ENCODE peak calls at places on chromosomes 4 and X, in seven cellular contexts. R is tibial nerve; P is CD4-positive, alpha-beta memory T cell; Z is SJSA1; N is K562; T is fibroblast of lung; E is tibial artery. V is an unnamed sample.

GRCh38 chrX:8364369-8365141 is 100.1 kb upstream of the VCX3B start:
- DNase-seq in N (no peak), Z (peak; percentile 34), T (no peak), P (no peak), E (no peak), R (no peak), V (no peak)

GRCh38 chrX:132539611-132540010 is 50.8 kb upstream of the MBNL3 start:
- DNase-seq in R (no peak), P (no peak), Z (no peak), N (no peak), E (no peak), T (no peak), V (no peak)

GRCh38 chr4:123867910-123868587 is 471.5 kb downstream of the SPRY1 start:
- DNase-seq in Z (no peak), R (no peak), N (no peak), T (no peak), P (no peak), E (no peak), V (no peak)

GRCh38 chrX:133794151-133794550 is 191.2 kb downstream of the GPC3 start:
- DNase-seq in Z (no peak), R (no peak), T (no peak), E (no peak), P (no peak), N (no peak), V (no peak)

GRCh38 chr4:100208964-100209363 is 18.7 kb upstream of the DDIT4L start:
- DNase-seq in R (no peak), Z (peak; percentile 16), N (no peak), T (no peak), P (no peak), E (no peak), V (no peak)

GRCh38 chrX:17328837-17329236 is 46.2 kb upstream of the NHS start:
- DNase-seq in P (no peak), N (no peak), R (no peak), Z (no peak), E (no peak), T (no peak), V (no peak)

GRCh38 chrX:13652256-13653021 is 502 bp upstream of the TCEANC start:
- DNase-seq in E (no peak), T (peak; percentile 97), Z (peak; percentile 85), P (no peak), N (peak; percentile 15), R (no peak), V (no peak)

GRCh38 chr4:126687655-126688358 is 945.0 kb upstream of the INTU start:
- DNase-seq in E (no peak), P (no peak), T (peak; percentile 35), Z (no peak), N (no peak), R (no peak), V (no peak)

GRCh38 chr4:173498023-173498422 is 32.0 kb downstream of the HAND2 start:
- DNase-seq in Z (no peak), N (no peak), R (no peak), E (no peak), T (no peak), P (no peak), V (no peak)
- H3K27me3 ChIP-seq in Z (peaks cover 28% of the 10 kb centered on the region), N (no peaks in the 10 kb centered on the region), R (peaks cover 63% of the 10 kb centered on the region), E (peaks cover 35% of the 10 kb centered on the region), T (peaks cover 20% of the 10 kb centered on the region), P (peaks cover 5% of the 10 kb centered on the region), V (peaks cover 2% of the 10 kb centered on the region)

DNA sequence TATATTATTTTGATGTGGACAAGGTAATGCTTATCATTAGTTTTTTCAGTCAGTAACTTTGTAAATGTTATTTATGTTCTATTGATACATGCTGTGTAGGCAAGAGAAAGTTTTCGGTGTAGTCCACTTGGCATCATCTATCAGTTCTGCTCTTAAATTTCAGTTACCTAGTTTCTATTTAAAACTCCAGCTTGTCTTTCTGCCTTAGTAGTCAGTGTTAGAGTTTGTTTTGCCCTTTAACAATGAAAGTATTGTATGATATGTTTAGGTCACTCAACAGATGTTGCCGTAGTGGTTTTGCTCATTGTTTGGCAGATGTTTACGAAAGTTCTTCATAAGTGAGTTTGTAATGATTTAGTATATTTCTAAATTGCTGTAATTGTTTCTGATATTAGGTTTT is 34.9 kb upstream of the FHDC1 start:
- DNase-seq in N (no peak), E (no peak), R (no peak), T (peak; percentile 8), P (no peak), Z (no peak), V (no peak)
- H3K27me3 ChIP-seq in N (no peaks in the 10 kb centered on the region), E (no peaks in the 10 kb centered on the region), R (no peaks in the 10 kb centered on the region), T (no peaks in the 10 kb centered on the region), P (no peaks in the 10 kb centered on the region), Z (no peaks in the 10 kb centered on the region), V (no peaks in the 10 kb centered on the region)

GRCh38 chr4:140330311-140330900 is 43.0 kb upstream of the SCOC start:
- DNase-seq in E (no peak), P (no peak), R (no peak), Z (peak; percentile 23), T (peak; percentile 74), N (peak; percentile 14), V (no peak)

GRCh38 chr4:140335076-140335475 is 38.4 kb upstream of the SCOC start:
- DNase-seq in P (no peak), R (no peak), T (no peak), Z (no peak), N (no peak), E (no peak), V (no peak)

GRCh38 chr4:140331245-140331644 is 42.2 kb upstream of the SCOC start:
- DNase-seq in R (no peak), T (no peak), Z (no peak), E (no peak), P (no peak), N (no peak), V (no peak)

GRCh38 chr4:140332734-140333133 is 40.7 kb upstream of the SCOC start:
- DNase-seq in R (no peak), T (no peak), P (no peak), E (no peak), Z (no peak), N (no peak), V (no peak)

GRCh38 chr4:140333523-140333922 is 39.9 kb upstream of the SCOC start:
- DNase-seq in T (no peak), N (no peak), P (no peak), R (no peak), E (no peak), Z (no peak), V (no peak)
- H3K27me3 ChIP-seq in T (no peaks in the 10 kb centered on the region), N (no peaks in the 10 kb centered on the region), P (peaks cover 3% of the 10 kb centered on the region), R (no peaks in the 10 kb centered on the region), E (no peaks in the 10 kb centered on the region), Z (no peaks in the 10 kb centered on the region), V (no peaks in the 10 kb centered on the region)

GRCh38 chr4:173506780-173507211 is 23.2 kb downstream of the HAND2 start:
- DNase-seq in Z (no peak), R (no peak), N (no peak), T (no peak), P (no peak), E (no peak), V (no peak)
- H3K27me3 ChIP-seq in Z (peaks cover 16% of the 10 kb centered on the region), R (peaks cover 93% of the 10 kb centered on the region), N (no peaks in the 10 kb centered on the region), T (peaks cover 40% of the 10 kb centered on the region), P (peaks cover 49% of the 10 kb centered on the region), E (peaks cover 18% of the 10 kb centered on the region), V (peaks cover 38% of the 10 kb centered on the region)

V was measured in naive thymus-derived CD4-positive, alpha-beta T cell.